ENCODE peak calls at places on chromosomes 3 and 15, in nine cellular contexts. One of them, this sample, is unnamed.

GRCh38 chr3:72127843-72128242 is 342.9 kb upstream of the PROK2 start:
- DNase-seq in neuronal stem cell: no peak
- DNase-seq in CD4-positive, alpha-beta memory T cell: no peak
- DNase-seq in astrocyte: peak; percentile 36
- DNase-seq in T-helper 17 cell: no peak
- DNase-seq in H1: no peak
- DNase-seq in PC-3: peak; percentile 59
- DNase-seq in cardiac muscle cell: no peak
- DNase-seq in CD8-positive, alpha-beta memory T cell: no peak
- DNase-seq in this sample: no peak

GRCh38 chr15:31359722-31360111 is 33.1 kb downstream of the KLF13 start:
- DNase-seq in neuronal stem cell: no peak
- DNase-seq in CD8-positive, alpha-beta memory T cell: no peak
- DNase-seq in astrocyte: no peak
- DNase-seq in cardiac muscle cell: no peak
- DNase-seq in T-helper 17 cell: no peak
- DNase-seq in PC-3: no peak
- DNase-seq in CD4-positive, alpha-beta memory T cell: no peak
- DNase-seq in H1: no peak
- DNase-seq in this sample: no peak

GRCh38 chr3:76043746-76044145 is 258.4 kb upstream of the ZNF717 start:
- DNase-seq in CD8-positive, alpha-beta memory T cell: no peak
- DNase-seq in neuronal stem cell: no peak
- DNase-seq in CD4-positive, alpha-beta memory T cell: no peak
- DNase-seq in T-helper 17 cell: no peak
- DNase-seq in H1: peak; percentile 70
- DNase-seq in cardiac muscle cell: no peak
- DNase-seq in PC-3: no peak
- DNase-seq in astrocyte: no peak
- DNase-seq in this sample: no peak

GRCh38 chr3:60160792-60161175 is 1090.5 kb downstream of the FHIT start:
- DNase-seq in neuronal stem cell: no peak
- DNase-seq in CD8-positive, alpha-beta memory T cell: no peak
- DNase-seq in T-helper 17 cell: no peak
- DNase-seq in astrocyte: no peak
- DNase-seq in CD4-positive, alpha-beta memory T cell: no peak
- DNase-seq in PC-3: no peak
- DNase-seq in cardiac muscle cell: no peak
- DNase-seq in H1: no peak
- DNase-seq in this sample: no peak

GRCh38 chr15:27454281-27455060 is 483.5 kb downstream of the GABRG3 start:
- DNase-seq in H1: no peak
- DNase-seq in PC-3: peak; percentile 64
- DNase-seq in astrocyte: peak; percentile 96
- DNase-seq in neuronal stem cell: no peak
- DNase-seq in CD8-positive, alpha-beta memory T cell: no peak
- DNase-seq in cardiac muscle cell: no peak
- DNase-seq in CD4-positive, alpha-beta memory T cell: no peak
- DNase-seq in T-helper 17 cell: no peak
- DNase-seq in this sample: no peak

GRCh38 chr3:135758961-135759360 is 206.6 kb upstream of the PPP2R3A start:
- DNase-seq in CD8-positive, alpha-beta memory T cell: no peak
- DNase-seq in CD4-positive, alpha-beta memory T cell: no peak
- DNase-seq in astrocyte: no peak
- DNase-seq in cardiac muscle cell: no peak
- DNase-seq in PC-3: no peak
- DNase-seq in neuronal stem cell: no peak
- DNase-seq in T-helper 17 cell: no peak
- DNase-seq in H1: no peak
- DNase-seq in this sample: no peak

GRCh38 chr3:194043516-194043915 is 92.4 kb upstream of the HES1 start:
- DNase-seq in CD4-positive, alpha-beta memory T cell: no peak
- DNase-seq in T-helper 17 cell: no peak
- DNase-seq in cardiac muscle cell: no peak
- DNase-seq in neuronal stem cell: no peak
- DNase-seq in astrocyte: peak; percentile 86
- DNase-seq in H1: no peak
- DNase-seq in PC-3: peak; percentile 38
- DNase-seq in CD8-positive, alpha-beta memory T cell: no peak
- DNase-seq in this sample: no peak

GRCh38 chr15:69459063-69459462 is 6.4 kb downstream of the RPLP1 start:
- DNase-seq in PC-3: no peak
- DNase-seq in astrocyte: no peak
- DNase-seq in H1: no peak
- DNase-seq in CD8-positive, alpha-beta memory T cell: no peak
- DNase-seq in T-helper 17 cell: no peak
- DNase-seq in neuronal stem cell: no peak
- DNase-seq in cardiac muscle cell: no peak
- DNase-seq in CD4-positive, alpha-beta memory T cell: no peak
- DNase-seq in this sample: no peak

GRCh38 chr3:119630562-119631329 is 29.6 kb downstream of the POPDC2 start:
- DNase-seq in CD4-positive, alpha-beta memory T cell: no peak
- DNase-seq in cardiac muscle cell: no peak
- DNase-seq in CD8-positive, alpha-beta memory T cell: no peak
- DNase-seq in astrocyte: peak; percentile 79
- DNase-seq in H1: no peak
- DNase-seq in T-helper 17 cell: no peak
- DNase-seq in PC-3: no peak
- DNase-seq in neuronal stem cell: no peak
- DNase-seq in this sample: no peak

GRCh38 chr3:30162579-30162978 is 443.8 kb upstream of the TGFBR2 start:
- DNase-seq in neuronal stem cell: no peak
- DNase-seq in cardiac muscle cell: no peak
- DNase-seq in T-helper 17 cell: no peak
- DNase-seq in astrocyte: peak; percentile 95
- DNase-seq in CD4-positive, alpha-beta memory T cell: no peak
- DNase-seq in H1: no peak
- DNase-seq in PC-3: no peak
- DNase-seq in CD8-positive, alpha-beta memory T cell: no peak
- DNase-seq in this sample: no peak

GRCh38 chr3:173395412-173396181 is 1.9 kb upstream of the NLGN1 start:
- DNase-seq in CD4-positive, alpha-beta memory T cell: peak; percentile 22
- DNase-seq in H1: peak; percentile 77
- DNase-seq in cardiac muscle cell: peak; percentile 93
- DNase-seq in CD8-positive, alpha-beta memory T cell: no peak
- DNase-seq in T-helper 17 cell: peak; percentile 11
- DNase-seq in neuronal stem cell: peak; percentile 85
- DNase-seq in PC-3: peak; percentile 68
- DNase-seq in astrocyte: peak; percentile 85
- DNase-seq in this sample: peak; percentile 96

GRCh38 chr15:40787344-40787841 is 17.6 kb downstream of the C15orf62 start:
- DNase-seq in PC-3: peak; percentile 98
- DNase-seq in astrocyte: peak; percentile 91
- DNase-seq in CD4-positive, alpha-beta memory T cell: peak; percentile 41
- DNase-seq in CD8-positive, alpha-beta memory T cell: no peak
- DNase-seq in neuronal stem cell: no peak
- DNase-seq in cardiac muscle cell: no peak
- DNase-seq in H1: peak; percentile 64
- DNase-seq in T-helper 17 cell: no peak
- DNase-seq in this sample: peak; percentile 49

GRCh38 chr15:75148293-75148692 is 53.4 kb upstream of the C15orf39 start:
- DNase-seq in H1: no peak
- DNase-seq in astrocyte: no peak
- DNase-seq in CD4-positive, alpha-beta memory T cell: no peak
- DNase-seq in cardiac muscle cell: no peak
- DNase-seq in PC-3: no peak
- DNase-seq in T-helper 17 cell: no peak
- DNase-seq in CD8-positive, alpha-beta memory T cell: no peak
- DNase-seq in neuronal stem cell: no peak
- DNase-seq in this sample: no peak

GRCh38 chr15:75145027-75145841 is 56.4 kb upstream of the C15orf39 start:
- DNase-seq in neuronal stem cell: no peak
- DNase-seq in astrocyte: no peak
- DNase-seq in T-helper 17 cell: no peak
- DNase-seq in PC-3: peak; percentile 79
- DNase-seq in CD4-positive, alpha-beta memory T cell: no peak
- DNase-seq in CD8-positive, alpha-beta memory T cell: no peak
- DNase-seq in H1: no peak
- DNase-seq in cardiac muscle cell: no peak
- DNase-seq in this sample: no peak

GRCh38 chr15:75142499-75142898 is 59.2 kb upstream of the C15orf39 start:
- DNase-seq in CD8-positive, alpha-beta memory T cell: no peak
- DNase-seq in T-helper 17 cell: no peak
- DNase-seq in astrocyte: no peak
- DNase-seq in neuronal stem cell: no peak
- DNase-seq in PC-3: no peak
- DNase-seq in CD4-positive, alpha-beta memory T cell: no peak
- DNase-seq in cardiac muscle cell: no peak
- DNase-seq in H1: no peak
- DNase-seq in this sample: no peak

GRCh38 chr15:75140080-75140879 is 61.4 kb upstream of the C15orf39 start:
- DNase-seq in CD8-positive, alpha-beta memory T cell: no peak
- DNase-seq in cardiac muscle cell: no peak
- DNase-seq in neuronal stem cell: no peak
- DNase-seq in T-helper 17 cell: no peak
- DNase-seq in PC-3: no peak
- DNase-seq in astrocyte: no peak
- DNase-seq in H1: no peak
- DNase-seq in CD4-positive, alpha-beta memory T cell: no peak
- DNase-seq in this sample: no peak

GRCh38 chr15:75143738-75144334 is 57.8 kb upstream of the C15orf39 start:
- DNase-seq in T-helper 17 cell: no peak
- DNase-seq in CD4-positive, alpha-beta memory T cell: no peak
- DNase-seq in CD8-positive, alpha-beta memory T cell: no peak
- DNase-seq in cardiac muscle cell: peak; percentile 12
- DNase-seq in H1: no peak
- DNase-seq in astrocyte: no peak
- DNase-seq in neuronal stem cell: no peak
- DNase-seq in PC-3: no peak
- DNase-seq in this sample: no peak
- H3K9me3 ChIP-seq in T-helper 17 cell: peaks cover 7% of the 10 kb centered on the region
- H3K9me3 ChIP-seq in CD4-positive, alpha-beta memory T cell: peaks cover 29% of the 10 kb centered on the region
- H3K9me3 ChIP-seq in CD8-positive, alpha-beta memory T cell: peaks cover 21% of the 10 kb centered on the region
- H3K9me3 ChIP-seq in cardiac muscle cell: no peaks in the 10 kb centered on the region
- H3K9me3 ChIP-seq in H1: peaks cover 45% of the 10 kb centered on the region
- H3K9me3 ChIP-seq in astrocyte: peaks cover 34% of the 10 kb centered on the region
- H3K9me3 ChIP-seq in neuronal stem cell: peaks cover 26% of the 10 kb centered on the region
- H3K9me3 ChIP-seq in PC-3: peaks cover 9% of the 10 kb centered on the region
- H3K9me3 ChIP-seq in this sample: peaks cover 9% of the 10 kb centered on the region

GRCh38 chr15:92579486-92579885 is 76.1 kb downstream of the FAM174B start:
- DNase-seq in PC-3: no peak
- DNase-seq in CD8-positive, alpha-beta memory T cell: no peak
- DNase-seq in neuronal stem cell: no peak
- DNase-seq in T-helper 17 cell: no peak
- DNase-seq in cardiac muscle cell: no peak
- DNase-seq in H1: no peak
- DNase-seq in CD4-positive, alpha-beta memory T cell: no peak
- DNase-seq in astrocyte: no peak
- DNase-seq in this sample: no peak
- H3K9me3 ChIP-seq in PC-3: no peaks in the 10 kb centered on the region
- H3K9me3 ChIP-seq in CD8-positive, alpha-beta memory T cell: no peaks in the 10 kb centered on the region
- H3K9me3 ChIP-seq in neuronal stem cell: peaks cover 2% of the 10 kb centered on the region
- H3K9me3 ChIP-seq in T-helper 17 cell: no peaks in the 10 kb centered on the region
- H3K9me3 ChIP-seq in cardiac muscle cell: no peaks in the 10 kb centered on the region
- H3K9me3 ChIP-seq in H1: peaks cover 3% of the 10 kb centered on the region
- H3K9me3 ChIP-seq in CD4-positive, alpha-beta memory T cell: no peaks in the 10 kb centered on the region
- H3K9me3 ChIP-seq in astrocyte: no peaks in the 10 kb centered on the region
- H3K9me3 ChIP-seq in this sample: no peaks in the 10 kb centered on the region

DNA sequence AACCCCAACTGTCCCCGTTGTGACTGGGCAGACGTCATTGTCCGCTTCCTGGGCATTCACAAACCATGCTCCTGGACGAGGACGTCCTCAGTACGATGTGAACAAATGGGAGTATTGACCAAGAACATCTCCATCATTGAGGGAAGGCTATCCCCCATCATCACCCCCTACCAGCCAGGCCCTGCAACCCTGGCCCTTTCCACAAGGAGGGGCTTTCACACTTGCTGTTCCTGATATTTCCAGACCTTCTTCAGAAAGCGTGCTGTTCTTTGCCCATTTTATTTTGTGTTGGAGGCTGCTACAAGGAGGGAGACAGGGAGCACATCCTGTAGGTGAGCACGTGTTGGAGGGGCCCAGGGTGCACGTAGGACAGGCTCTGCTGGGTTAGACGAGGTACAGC is 277.0 kb upstream of the LRRC3B start:
- DNase-seq in cardiac muscle cell: no peak
- DNase-seq in neuronal stem cell: no peak
- DNase-seq in PC-3: no peak
- DNase-seq in T-helper 17 cell: no peak
- DNase-seq in astrocyte: no peak
- DNase-seq in CD8-positive, alpha-beta memory T cell: no peak
- DNase-seq in H1: no peak
- DNase-seq in CD4-positive, alpha-beta memory T cell: no peak
- DNase-seq in this sample: no peak
- H3K9me3 ChIP-seq in cardiac muscle cell: no peaks in the 10 kb centered on the region
- H3K9me3 ChIP-seq in neuronal stem cell: no peaks in the 10 kb centered on the region
- H3K9me3 ChIP-seq in PC-3: peaks cover 34% of the 10 kb centered on the region
- H3K9me3 ChIP-seq in T-helper 17 cell: no peaks in the 10 kb centered on the region
- H3K9me3 ChIP-seq in astrocyte: peaks cover 11% of the 10 kb centered on the region
- H3K9me3 ChIP-seq in CD8-positive, alpha-beta memory T cell: no peaks in the 10 kb centered on the region
- H3K9me3 ChIP-seq in H1: no peaks in the 10 kb centered on the region
- H3K9me3 ChIP-seq in CD4-positive, alpha-beta memory T cell: no peaks in the 10 kb centered on the region
- H3K9me3 ChIP-seq in this sample: peaks cover 2% of the 10 kb centered on the region

GRCh38 chr3:43014990-43015389 is 35.9 kb downstream of the GASK1A start:
- DNase-seq in H1: no peak
- DNase-seq in cardiac muscle cell: no peak
- DNase-seq in PC-3: no peak
- DNase-seq in CD4-positive, alpha-beta memory T cell: no peak
- DNase-seq in neuronal stem cell: no peak
- DNase-seq in astrocyte: no peak
- DNase-seq in T-helper 17 cell: no peak
- DNase-seq in CD8-positive, alpha-beta memory T cell: no peak
- DNase-seq in this sample: no peak

GRCh38 chr3:43012189-43012588 is 33.1 kb downstream of the GASK1A start:
- DNase-seq in CD4-positive, alpha-beta memory T cell: no peak
- DNase-seq in T-helper 17 cell: no peak
- DNase-seq in PC-3: no peak
- DNase-seq in cardiac muscle cell: no peak
- DNase-seq in astrocyte: no peak
- DNase-seq in CD8-positive, alpha-beta memory T cell: no peak
- DNase-seq in H1: no peak
- DNase-seq in neuronal stem cell: no peak
- DNase-seq in this sample: no peak

GRCh38 chr3:43014216-43014615 is 35.1 kb downstream of the GASK1A start:
- DNase-seq in neuronal stem cell: no peak
- DNase-seq in H1: no peak
- DNase-seq in PC-3: no peak
- DNase-seq in CD4-positive, alpha-beta memory T cell: no peak
- DNase-seq in cardiac muscle cell: no peak
- DNase-seq in CD8-positive, alpha-beta memory T cell: no peak
- DNase-seq in T-helper 17 cell: no peak
- DNase-seq in astrocyte: no peak
- DNase-seq in this sample: no peak

GRCh38 chr3:43013256-43013655 is 34.1 kb downstream of the GASK1A start:
- DNase-seq in neuronal stem cell: no peak
- DNase-seq in PC-3: no peak
- DNase-seq in astrocyte: no peak
- DNase-seq in CD4-positive, alpha-beta memory T cell: no peak
- DNase-seq in cardiac muscle cell: no peak
- DNase-seq in T-helper 17 cell: no peak
- DNase-seq in CD8-positive, alpha-beta memory T cell: no peak
- DNase-seq in H1: no peak
- DNase-seq in this sample: no peak

DNA sequence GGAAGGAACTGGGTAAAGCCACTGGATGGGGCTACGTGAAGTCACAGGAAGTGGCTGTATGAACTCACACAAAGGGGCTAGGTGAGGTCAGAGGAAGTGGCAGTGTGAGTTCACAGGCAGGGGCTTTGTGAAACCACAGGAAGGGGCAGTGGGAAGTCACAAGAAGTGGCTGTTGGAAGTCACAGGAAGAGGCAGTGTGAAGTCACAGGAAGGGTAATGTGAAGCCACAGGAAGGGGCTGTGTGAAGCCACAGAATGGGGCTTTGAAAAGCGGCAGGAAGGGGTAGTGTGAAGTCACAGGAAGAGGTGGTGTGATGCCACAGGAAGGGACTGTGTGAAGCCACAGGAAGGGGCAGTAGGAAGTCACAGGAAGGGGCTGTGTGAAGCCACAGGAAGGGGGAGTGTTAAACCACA is 34.6 kb downstream of the GASK1A start:
- DNase-seq in CD8-positive, alpha-beta memory T cell: peak; percentile 10
- DNase-seq in T-helper 17 cell: no peak
- DNase-seq in H1: no peak
- DNase-seq in PC-3: no peak
- DNase-seq in cardiac muscle cell: no peak
- DNase-seq in astrocyte: no peak
- DNase-seq in CD4-positive, alpha-beta memory T cell: peak; percentile 69
- DNase-seq in neuronal stem cell: no peak
- DNase-seq in this sample: no peak
- H3K9me3 ChIP-seq in CD8-positive, alpha-beta memory T cell: peaks cover 63% of the 10 kb centered on the region
- H3K9me3 ChIP-seq in T-helper 17 cell: peaks cover 12% of the 10 kb centered on the region
- H3K9me3 ChIP-seq in H1: peaks cover 6% of the 10 kb centered on the region
- H3K9me3 ChIP-seq in PC-3: peaks cover 3% of the 10 kb centered on the region
- H3K9me3 ChIP-seq in cardiac muscle cell: no peaks in the 10 kb centered on the region
- H3K9me3 ChIP-seq in astrocyte: peaks cover 11% of the 10 kb centered on the region
- H3K9me3 ChIP-seq in CD4-positive, alpha-beta memory T cell: peaks cover 43% of the 10 kb centered on the region
- H3K9me3 ChIP-seq in neuronal stem cell: peaks cover 9% of the 10 kb centered on the region
- H3K9me3 ChIP-seq in this sample: no peaks in the 10 kb centered on the region

This sample was measured in aorta.